ENCODE peak calls at places on chromosome 17, in eight cellular contexts. N is hepatocyte, J is adipocyte, Q is right cardiac atrium, P is HepG2, C is A549, H is OCI-LY7, L is astrocyte. A is an unnamed sample.

GRCh38 chr17:65547253-65547670 is 14.2 kb downstream of the AXIN2 start:
- DNase-seq in J (no peak), Q (no peak), P (peak; percentile 75), C (peak; percentile 62), N (peak; percentile 79), L (peak; percentile 77), H (no peak), A (no peak)

GRCh38 chr17:1241904-1242303 is 28.3 kb upstream of the BHLHA9 start:
- DNase-seq in Q (no peak), N (no peak), J (peak; percentile 42), C (no peak), P (no peak), L (peak; percentile 65), H (no peak), A (no peak)

GRCh38 chr17:72764632-72765041 is 327.9 kb downstream of the SLC39A11 start:
- DNase-seq in L (peak; percentile 43), N (no peak), P (no peak), H (no peak), C (no peak), Q (no peak), J (no peak), A (no peak)

GRCh38 chr17:72399608-72400487 is 279.0 kb downstream of the SOX9 start:
- DNase-seq in H (no peak), N (peak; percentile 79), P (peak; percentile 100), L (no peak), C (peak; percentile 81), Q (no peak), J (no peak), A (no peak)

GRCh38 chr17:81552244-81553017 is at the start of gene FAAP100:
- DNase-seq in L (peak; percentile 56), H (peak; percentile 93), J (peak; percentile 93), C (peak; percentile 89), P (peak; percentile 63), N (peak; percentile 93), Q (peak; percentile 82), A (peak; percentile 88)

GRCh38 chr17:50609376-50610074 is 25.2 kb upstream of the ABCC3 start:
- DNase-seq in H (no peak), C (no peak), N (no peak), Q (no peak), J (no peak), P (no peak), L (no peak), A (no peak)

GRCh38 chr17:15782809-15783208 is 50.7 kb downstream of the TBC1D26 start:
- DNase-seq in C (no peak), P (no peak), N (no peak), Q (peak; percentile 72), H (no peak), L (peak; percentile 27), J (no peak), A (no peak)

GRCh38 chr17:72614476-72614870 is 478.0 kb downstream of the SLC39A11 start:
- DNase-seq in C (peak; percentile 36), N (peak; percentile 38), H (no peak), P (no peak), L (peak; percentile 47), J (no peak), Q (no peak), A (no peak)

GRCh38 chr17:77011173-77012011 is 129.4 kb upstream of the SEC14L1 start:
- DNase-seq in H (peak; percentile 85), C (peak; percentile 65), J (peak; percentile 70), L (no peak), P (peak; percentile 53), Q (no peak), N (peak; percentile 63), A (peak; percentile 39)

GRCh38 chr17:59436900-59437299 is 105.4 kb downstream of the YPEL2 start:
- DNase-seq in C (no peak), N (no peak), Q (peak; percentile 48), J (no peak), P (no peak), L (no peak), H (no peak), A (no peak)

GRCh38 chr17:79997004-79997673 is 38.5 kb downstream of the TBC1D16 start:
- DNase-seq in C (no peak), P (no peak), H (peak; percentile 90), N (no peak), J (no peak), L (no peak), Q (no peak), A (no peak)

GRCh38 chr17:60129164-60129563 is 20.6 kb upstream of the CA4 start:
- DNase-seq in L (no peak), Q (no peak), N (no peak), P (no peak), H (no peak), C (no peak), J (no peak), A (no peak)

GRCh38 chr17:16886655-16887322 is 85.1 kb downstream of the TNFRSF13B start:
- DNase-seq in J (no peak), L (no peak), P (no peak), N (no peak), Q (no peak), H (no peak), C (no peak), A (no peak)

GRCh38 chr17:55327225-55328088 is 62.7 kb downstream of the HLF start:
- DNase-seq in Q (no peak), N (peak; percentile 55), P (peak; percentile 87), H (no peak), L (no peak), J (no peak), C (peak; percentile 58), A (no peak)

GRCh38 chr17:4110152-4110551 is 32.7 kb downstream of the ZZEF1 start:
- DNase-seq in L (peak; percentile 34), H (no peak), P (no peak), N (no peak), Q (no peak), C (no peak), J (peak; percentile 64), A (no peak)

GRCh38 chr17:47955497-47956461 is 1.9 kb downstream of the PRR15L start:
- DNase-seq in H (no peak), Q (no peak), N (peak; percentile 43), J (no peak), P (no peak), C (no peak), L (no peak), A (no peak)

GRCh38 chr17:27512511-27513346 is 56.5 kb downstream of the KSR1 start:
- DNase-seq in P (no peak), H (no peak), N (no peak), L (no peak), Q (no peak), C (no peak), J (no peak), A (no peak)

GRCh38 chr17:5181509-5182305 is 10.0 kb downstream of the ZNF594 start:
- DNase-seq in N (no peak), Q (no peak), L (no peak), H (no peak), C (no peak), J (no peak), P (no peak), A (no peak)

GRCh38 chr17:5183410-5183793 is 8.3 kb downstream of the ZNF594 start:
- DNase-seq in N (no peak), L (no peak), H (no peak), C (no peak), Q (no peak), P (no peak), J (no peak), A (no peak)

GRCh38 chr17:5179003-5179402 is 12.7 kb downstream of the ZNF594 start:
- DNase-seq in J (no peak), L (no peak), H (no peak), Q (no peak), P (no peak), N (no peak), C (no peak), A (no peak)

GRCh38 chr17:5182597-5183409 is 8.9 kb downstream of the ZNF594 start:
- DNase-seq in H (no peak), C (no peak), J (no peak), Q (no peak), N (no peak), L (no peak), P (no peak), A (no peak)

GRCh38 chr17:5184284-5184683 is 7.4 kb downstream of the ZNF594 start:
- DNase-seq in C (no peak), N (no peak), J (no peak), P (no peak), H (no peak), L (no peak), Q (no peak), A (no peak)
- H3K9me3 ChIP-seq in C (peaks cover 98% of the 10 kb centered on the region), N (peaks cover 67% of the 10 kb centered on the region), J (peaks cover 95% of the 10 kb centered on the region), P (peaks cover 31% of the 10 kb centered on the region), H (peaks cover 56% of the 10 kb centered on the region), L (peaks cover 75% of the 10 kb centered on the region), Q (peaks cover 24% of the 10 kb centered on the region), A (peaks cover 27% of the 10 kb centered on the region)

GRCh38 chr17:19744492-19744891 is 3.6 kb downstream of the ALDH3A1 start:
- DNase-seq in C (no peak), N (no peak), P (no peak), J (no peak), Q (peak; percentile 48), H (no peak), L (no peak), A (no peak)
- H3K4me3 ChIP-seq in C (peak overlapping the region; percentile 53), N (peak overlapping the region; percentile 58), P (no peak overlapping the region), J (no peak overlapping the region), Q (peak overlapping the region; percentile 56), H (peak overlapping the region; percentile 58), L (peak overlapping the region; percentile 23), A (no peak overlapping the region)

GRCh38 chr17:22305356-22306071 is 613.2 kb downstream of the KCNJ18 start:
- DNase-seq in J (no peak), L (no peak), Q (no peak), C (no peak), P (no peak), N (no peak), H (no peak), A (no peak)
- H3K9me3 ChIP-seq in J (no peaks in the 10 kb centered on the region), L (peaks cover 11% of the 10 kb centered on the region), Q (no peaks in the 10 kb centered on the region), C (peaks cover 4% of the 10 kb centered on the region), P (no peaks in the 10 kb centered on the region), N (no peaks in the 10 kb centered on the region), H (no peaks in the 10 kb centered on the region), A (no peaks in the 10 kb centered on the region)

GRCh38 chr17:37182786-37183185 is 193.0 kb upstream of the C17orf78 start:
- DNase-seq in L (peak; percentile 37), N (no peak), P (no peak), J (peak; percentile 16), H (no peak), Q (no peak), C (no peak), A (no peak)

GRCh38 chr17:37176683-37177082 is 199.1 kb upstream of the C17orf78 start:
- DNase-seq in L (peak; percentile 57), C (no peak), H (no peak), J (peak; percentile 39), P (no peak), Q (no peak), N (no peak), A (no peak)

GRCh38 chr17:37180371-37180770 is 195.4 kb upstream of the C17orf78 start:
- DNase-seq in Q (no peak), N (no peak), C (no peak), L (no peak), H (no peak), J (peak; percentile 15), P (no peak), A (no peak)

GRCh38 chr17:37177234-37177633 is 198.6 kb upstream of the C17orf78 start:
- DNase-seq in N (no peak), P (no peak), C (no peak), Q (no peak), L (no peak), J (peak; percentile 1), H (no peak), A (no peak)

DNA sequence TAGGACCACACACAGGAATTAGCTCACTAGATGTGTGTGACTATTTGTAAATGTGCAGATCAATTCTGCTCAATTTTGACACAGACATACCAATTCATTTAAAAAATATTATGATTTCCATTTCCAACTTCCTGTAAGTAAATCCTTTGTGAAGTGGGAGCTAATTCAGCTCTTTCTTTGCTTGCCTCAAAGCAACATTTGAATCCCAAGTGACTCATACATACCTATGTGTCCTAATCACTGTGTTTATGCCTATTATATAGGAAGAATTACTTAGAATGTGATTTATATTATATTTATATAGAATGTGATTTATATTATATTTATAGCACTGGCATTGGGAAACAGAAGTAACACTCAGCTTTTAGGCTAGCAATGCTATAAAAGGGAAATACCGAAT is 195.9 kb upstream of the C17orf78 start:
- DNase-seq in L (peak; percentile 76), N (no peak), P (no peak), Q (no peak), C (no peak), J (peak; percentile 65), H (no peak), A (no peak)
- H3K4me3 ChIP-seq in L (no peak overlapping the region), N (no peak overlapping the region), P (no peak overlapping the region), Q (no peak overlapping the region), C (no peak overlapping the region), J (no peak overlapping the region), H (no peak overlapping the region), A (no peak overlapping the region)